ENCODE peak calls at places on chromosome X, in five cellular contexts. One of them, this sample, is unnamed.
A peak's percentile ranks its signal among the peaks of the same experiment; 100 is the strongest.

GRCh38 chrX:38192007-38192625 is 28.6 kb downstream of the SRPX start:
- DNase-seq in HAP-1: no peak
- DNase-seq in OCI-LY7: peak; percentile 65
- DNase-seq in astrocyte: no peak
- DNase-seq in psoas muscle: no peak
- DNase-seq in this sample: no peak

GRCh38 chrX:13652256-13653021 is 502 bp upstream of the TCEANC start:
- DNase-seq in psoas muscle: no peak
- DNase-seq in OCI-LY7: no peak
- DNase-seq in astrocyte: peak; percentile 96
- DNase-seq in HAP-1: no peak
- DNase-seq in this sample: no peak

GRCh38 chrX:149757206-149758067 is 16.4 kb upstream of the HSFX1 start:
- DNase-seq in OCI-LY7: no peak
- DNase-seq in HAP-1: no peak
- DNase-seq in astrocyte: no peak
- DNase-seq in psoas muscle: no peak
- DNase-seq in this sample: no peak

GRCh38 chrX:9466711-9467110 is 1.9 kb downstream of the TBL1X start:
- DNase-seq in HAP-1: no peak
- DNase-seq in astrocyte: no peak
- DNase-seq in OCI-LY7: no peak
- DNase-seq in psoas muscle: no peak
- DNase-seq in this sample: no peak

GRCh38 chrX:9071031-9071650 is 37.2 kb upstream of the FAM9B start:
- DNase-seq in psoas muscle: no peak
- DNase-seq in astrocyte: peak; percentile 36
- DNase-seq in OCI-LY7: no peak
- DNase-seq in HAP-1: no peak
- DNase-seq in this sample: no peak

GRCh38 chrX:30513284-30513683 is 64.3 kb downstream of the TASL start:
- DNase-seq in psoas muscle: no peak
- DNase-seq in OCI-LY7: peak; percentile 4
- DNase-seq in HAP-1: peak; percentile 35
- DNase-seq in astrocyte: no peak
- DNase-seq in this sample: no peak

GRCh38 chrX:31126205-31126604 is 54.4 kb upstream of the FTHL17 start:
- DNase-seq in OCI-LY7: no peak
- DNase-seq in astrocyte: peak; percentile 81
- DNase-seq in HAP-1: no peak
- DNase-seq in psoas muscle: no peak
- DNase-seq in this sample: no peak

GRCh38 chrX:139766545-139766983 is 58.6 kb upstream of the MCF2 start:
- DNase-seq in HAP-1: no peak
- DNase-seq in astrocyte: no peak
- DNase-seq in OCI-LY7: no peak
- DNase-seq in psoas muscle: no peak
- DNase-seq in this sample: peak; percentile 45

GRCh38 chrX:68647156-68647957 is at the start of gene STARD8:
- DNase-seq in HAP-1: no peak
- DNase-seq in psoas muscle: no peak
- DNase-seq in OCI-LY7: no peak
- DNase-seq in astrocyte: peak; percentile 41
- DNase-seq in this sample: no peak

GRCh38 chrX:74535633-74536141 is 78.7 kb downstream of the RLIM start:
- DNase-seq in psoas muscle: peak; percentile 77
- DNase-seq in astrocyte: peak; percentile 70
- DNase-seq in HAP-1: no peak
- DNase-seq in OCI-LY7: no peak
- DNase-seq in this sample: peak; percentile 19

GRCh38 chrX:69505772-69506616 is 1.9 kb downstream of the NALF2 start:
- DNase-seq in psoas muscle: no peak
- DNase-seq in HAP-1: no peak
- DNase-seq in astrocyte: no peak
- DNase-seq in OCI-LY7: peak; percentile 40
- DNase-seq in this sample: no peak

GRCh38 chrX:13101439-13102139 is 57.2 kb upstream of the FAM9C start:
- DNase-seq in OCI-LY7: no peak
- DNase-seq in HAP-1: peak; percentile 69
- DNase-seq in astrocyte: peak; percentile 90
- DNase-seq in psoas muscle: peak; percentile 56
- DNase-seq in this sample: peak; percentile 43

GRCh38 chrX:433771-434170 is 47.1 kb upstream of the PPP2R3B start:
- DNase-seq in OCI-LY7: no peak
- DNase-seq in psoas muscle: no peak
- DNase-seq in HAP-1: no peak
- DNase-seq in astrocyte: no peak
- DNase-seq in this sample: no peak

GRCh38 chrX:38968344-38968743 is 167.1 kb downstream of the MID1IP1 start:
- DNase-seq in OCI-LY7: no peak
- DNase-seq in psoas muscle: no peak
- DNase-seq in astrocyte: no peak
- DNase-seq in HAP-1: no peak
- DNase-seq in this sample: no peak

GRCh38 chrX:101291204-101291603 is at the start of gene TAF7L:
- DNase-seq in psoas muscle: no peak
- DNase-seq in HAP-1: no peak
- DNase-seq in OCI-LY7: no peak
- DNase-seq in astrocyte: no peak
- DNase-seq in this sample: no peak

GRCh38 chrX:7985568-7985967 is 58.4 kb upstream of the PNPLA4 start:
- DNase-seq in psoas muscle: no peak
- DNase-seq in HAP-1: no peak
- DNase-seq in OCI-LY7: no peak
- DNase-seq in astrocyte: peak; percentile 64
- DNase-seq in this sample: no peak

GRCh38 chrX:41332988-41333743 is 796 bp upstream of the DDX3X start:
- DNase-seq in astrocyte: peak; percentile 76
- DNase-seq in HAP-1: peak; percentile 93
- DNase-seq in psoas muscle: peak; percentile 91
- DNase-seq in OCI-LY7: peak; percentile 87
- DNase-seq in this sample: peak; percentile 93

GRCh38 chrX:48831136-48831908 is 4.1 kb downstream of the PCSK1N start:
- DNase-seq in HAP-1: no peak
- DNase-seq in OCI-LY7: no peak
- DNase-seq in psoas muscle: no peak
- DNase-seq in astrocyte: no peak
- DNase-seq in this sample: no peak

GRCh38 chrX:43682726-43683125 is 26.6 kb downstream of the MAOA start:
- DNase-seq in OCI-LY7: no peak
- DNase-seq in HAP-1: no peak
- DNase-seq in psoas muscle: no peak
- DNase-seq in astrocyte: no peak
- DNase-seq in this sample: no peak

GRCh38 chrX:122565952-122566351 is 618.1 kb upstream of the GRIA3 start:
- DNase-seq in astrocyte: peak; percentile 98
- DNase-seq in psoas muscle: no peak
- DNase-seq in HAP-1: no peak
- DNase-seq in OCI-LY7: no peak
- DNase-seq in this sample: no peak

GRCh38 chrX:148517191-148517590 is 16.8 kb downstream of the AFF2 start:
- DNase-seq in OCI-LY7: no peak
- DNase-seq in psoas muscle: no peak
- DNase-seq in HAP-1: no peak
- DNase-seq in astrocyte: no peak
- DNase-seq in this sample: no peak

GRCh38 chrX:150647331-150647730 is 45.9 kb upstream of the MTMR1 start:
- DNase-seq in HAP-1: no peak
- DNase-seq in astrocyte: no peak
- DNase-seq in OCI-LY7: no peak
- DNase-seq in psoas muscle: no peak
- DNase-seq in this sample: no peak

GRCh38 chrX:83416273-83416672 is 91.8 kb upstream of the POU3F4 start:
- DNase-seq in HAP-1: peak; percentile 3
- DNase-seq in OCI-LY7: peak; percentile 1
- DNase-seq in psoas muscle: no peak
- DNase-seq in astrocyte: no peak
- DNase-seq in this sample: no peak

GRCh38 chrX:53716328-53717088 is 30.0 kb upstream of the HUWE1 start:
- DNase-seq in OCI-LY7: peak; percentile 74
- DNase-seq in HAP-1: no peak
- DNase-seq in astrocyte: peak; percentile 55
- DNase-seq in psoas muscle: no peak
- DNase-seq in this sample: peak; percentile 74

GRCh38 chrX:9995855-9996339 is 28.7 kb downstream of the CLDN34 start:
- DNase-seq in OCI-LY7: peak; percentile 72
- DNase-seq in astrocyte: peak; percentile 68
- DNase-seq in psoas muscle: peak; percentile 83
- DNase-seq in HAP-1: peak; percentile 71
- DNase-seq in this sample: peak; percentile 73

GRCh38 chrX:45771560-45772340 is 571.1 kb upstream of the DIPK2B start:
- DNase-seq in astrocyte: peak; percentile 64
- DNase-seq in psoas muscle: no peak
- DNase-seq in HAP-1: no peak
- DNase-seq in OCI-LY7: no peak
- DNase-seq in this sample: peak; percentile 79

GRCh38 chrX:154348114-154348531 is 26.3 kb downstream of the FLNA start:
- DNase-seq in psoas muscle: no peak
- DNase-seq in OCI-LY7: no peak
- DNase-seq in HAP-1: no peak
- DNase-seq in astrocyte: no peak
- DNase-seq in this sample: peak; percentile 25

GRCh38 chrX:6644411-6644810 is 109.5 kb upstream of the VCX3A start:
- DNase-seq in psoas muscle: no peak
- DNase-seq in OCI-LY7: peak; percentile 1
- DNase-seq in astrocyte: no peak
- DNase-seq in HAP-1: no peak
- DNase-seq in this sample: no peak

GRCh38 chrX:142978130-142978684 is 47.5 kb upstream of the SPANXN4 start:
- DNase-seq in psoas muscle: no peak
- DNase-seq in OCI-LY7: no peak
- DNase-seq in HAP-1: no peak
- DNase-seq in astrocyte: no peak
- DNase-seq in this sample: no peak

GRCh38 chrX:10034740-10035260 is 67.6 kb downstream of the CLDN34 start:
- DNase-seq in OCI-LY7: no peak
- DNase-seq in psoas muscle: no peak
- DNase-seq in astrocyte: no peak
- DNase-seq in HAP-1: no peak
- DNase-seq in this sample: no peak

GRCh38 chrX:70398899-70399298 is 24.2 kb upstream of the GDPD2 start:
- DNase-seq in OCI-LY7: peak; percentile 26
- DNase-seq in astrocyte: no peak
- DNase-seq in psoas muscle: no peak
- DNase-seq in HAP-1: no peak
- DNase-seq in this sample: peak; percentile 59

GRCh38 chrX:143837444-143837843 is 46.4 kb upstream of the UBE2NL start:
- DNase-seq in psoas muscle: no peak
- DNase-seq in HAP-1: no peak
- DNase-seq in astrocyte: no peak
- DNase-seq in OCI-LY7: no peak
- DNase-seq in this sample: no peak

GRCh38 chrX:40976971-40977370 is 108.3 kb upstream of the USP9X start:
- DNase-seq in HAP-1: no peak
- DNase-seq in OCI-LY7: no peak
- DNase-seq in psoas muscle: no peak
- DNase-seq in astrocyte: no peak
- DNase-seq in this sample: no peak

GRCh38 chrX:111445485-111445884 is 33.5 kb upstream of the DCX start:
- DNase-seq in psoas muscle: no peak
- DNase-seq in OCI-LY7: peak; percentile 40
- DNase-seq in astrocyte: peak; percentile 22
- DNase-seq in HAP-1: peak; percentile 76
- DNase-seq in this sample: peak; percentile 35

GRCh38 chrX:118726887-118727685 is at the start of gene IL13RA1:
- DNase-seq in astrocyte: peak; percentile 69
- DNase-seq in OCI-LY7: no peak
- DNase-seq in psoas muscle: peak; percentile 81
- DNase-seq in HAP-1: peak; percentile 91
- DNase-seq in this sample: no peak

GRCh38 chrX:68650491-68650890 is 3.0 kb downstream of the STARD8 start:
- DNase-seq in astrocyte: peak; percentile 33
- DNase-seq in HAP-1: no peak
- DNase-seq in OCI-LY7: no peak
- DNase-seq in psoas muscle: no peak
- DNase-seq in this sample: no peak

GRCh38 chrX:70806081-70806480 is 102.4 kb downstream of the TEX11 start:
- DNase-seq in HAP-1: no peak
- DNase-seq in astrocyte: no peak
- DNase-seq in OCI-LY7: no peak
- DNase-seq in psoas muscle: no peak
- DNase-seq in this sample: no peak

GRCh38 chrX:9500584-9500983 is 35.7 kb downstream of the TBL1X start:
- DNase-seq in OCI-LY7: no peak
- DNase-seq in astrocyte: no peak
- DNase-seq in psoas muscle: no peak
- DNase-seq in HAP-1: no peak
- DNase-seq in this sample: no peak

GRCh38 chrX:136863826-136864225 is 16.7 kb downstream of the RBMX start:
- DNase-seq in psoas muscle: no peak
- DNase-seq in HAP-1: no peak
- DNase-seq in OCI-LY7: no peak
- DNase-seq in astrocyte: no peak
- DNase-seq in this sample: no peak
- H3K36me3 ChIP-seq in psoas muscle: peaks cover 60% of the 10 kb centered on the region
- H3K36me3 ChIP-seq in HAP-1: peaks cover 75% of the 10 kb centered on the region
- H3K36me3 ChIP-seq in OCI-LY7: peaks cover 37% of the 10 kb centered on the region
- H3K36me3 ChIP-seq in astrocyte: peaks cover 34% of the 10 kb centered on the region
- H3K36me3 ChIP-seq in this sample: peaks cover 3% of the 10 kb centered on the region

GRCh38 chrX:2631743-2632532 is 59.2 kb upstream of the CD99 start:
- DNase-seq in astrocyte: no peak
- DNase-seq in psoas muscle: no peak
- DNase-seq in OCI-LY7: peak; percentile 88
- DNase-seq in HAP-1: no peak
- DNase-seq in this sample: peak; percentile 37
- H3K9me3 ChIP-seq in astrocyte: no peaks in the 10 kb centered on the region
- H3K9me3 ChIP-seq in psoas muscle: peaks cover 7% of the 10 kb centered on the region
- H3K9me3 ChIP-seq in OCI-LY7: peaks cover 12% of the 10 kb centered on the region
- H3K9me3 ChIP-seq in HAP-1: no peaks in the 10 kb centered on the region
- H3K9me3 ChIP-seq in this sample: peaks cover 6% of the 10 kb centered on the region

DNA sequence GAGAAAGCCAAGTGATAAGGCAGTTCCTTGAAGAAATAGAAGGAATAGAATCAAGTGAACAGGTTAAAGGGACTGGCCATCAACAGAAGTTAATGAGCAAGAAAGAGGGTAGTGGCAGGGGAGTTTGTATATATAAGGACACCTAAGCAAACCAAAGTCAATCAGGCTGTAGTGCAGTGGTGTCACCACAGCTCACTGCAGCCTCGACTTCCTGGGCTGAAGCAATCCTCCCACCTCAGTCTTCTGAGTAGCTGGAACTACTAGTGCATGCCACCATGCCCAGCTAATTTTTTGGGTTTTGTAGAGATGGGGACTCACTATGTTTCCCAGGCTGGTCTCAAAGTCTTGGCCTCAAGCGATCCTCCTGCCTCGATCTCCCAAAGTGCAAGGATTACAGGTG is 15.9 kb downstream of the ACOT9 start:
- DNase-seq in HAP-1: no peak
- DNase-seq in psoas muscle: no peak
- DNase-seq in OCI-LY7: no peak
- DNase-seq in astrocyte: no peak
- DNase-seq in this sample: no peak
- H3K36me3 ChIP-seq in HAP-1: peaks cover 48% of the 10 kb centered on the region
- H3K36me3 ChIP-seq in psoas muscle: peaks cover 81% of the 10 kb centered on the region
- H3K36me3 ChIP-seq in OCI-LY7: no peaks in the 10 kb centered on the region
- H3K36me3 ChIP-seq in astrocyte: peaks cover 15% of the 10 kb centered on the region
- H3K36me3 ChIP-seq in this sample: no peaks in the 10 kb centered on the region

GRCh38 chrX:63050225-63050624 is 300.9 kb downstream of the SPIN4 start:
- DNase-seq in astrocyte: no peak
- DNase-seq in HAP-1: no peak
- DNase-seq in OCI-LY7: peak; percentile 0
- DNase-seq in psoas muscle: no peak
- DNase-seq in this sample: no peak
- H3K9me3 ChIP-seq in astrocyte: no peaks in the 10 kb centered on the region
- H3K9me3 ChIP-seq in HAP-1: no peaks in the 10 kb centered on the region
- H3K9me3 ChIP-seq in OCI-LY7: no peaks in the 10 kb centered on the region
- H3K9me3 ChIP-seq in psoas muscle: no peaks in the 10 kb centered on the region
- H3K9me3 ChIP-seq in this sample: no peaks in the 10 kb centered on the region

GRCh38 chrX:129792586-129793291 is 13.0 kb downstream of the SASH3 start:
- DNase-seq in OCI-LY7: no peak
- DNase-seq in astrocyte: no peak
- DNase-seq in psoas muscle: no peak
- DNase-seq in HAP-1: no peak
- DNase-seq in this sample: no peak
- H3K36me3 ChIP-seq in OCI-LY7: peaks cover 99% of the 10 kb centered on the region
- H3K36me3 ChIP-seq in astrocyte: no peaks in the 10 kb centered on the region
- H3K36me3 ChIP-seq in psoas muscle: no peaks in the 10 kb centered on the region
- H3K36me3 ChIP-seq in HAP-1: no peaks in the 10 kb centered on the region
- H3K36me3 ChIP-seq in this sample: peaks cover 61% of the 10 kb centered on the region

This sample was measured in CD4-positive, alpha-beta memory T cell.